ENCODE peak calls at places on chromosomes 7 and 10, in five cellular contexts. One of them, this sample, is unnamed.

GRCh38 chr10:11403116-11403515 is 208.3 kb downstream of the USP6NL start:
- DNase-seq in cardiac muscle cell: no peak
- DNase-seq in epithelial cell of esophagus: no peak
- DNase-seq in nephron progenitor cell: no peak
- DNase-seq in GM06990: peak; percentile 34
- DNase-seq in this sample: no peak

GRCh38 chr7:12911053-12911452 is 223.6 kb downstream of the ARL4A start:
- DNase-seq in cardiac muscle cell: no peak
- DNase-seq in epithelial cell of esophagus: peak; percentile 57
- DNase-seq in nephron progenitor cell: no peak
- DNase-seq in GM06990: no peak
- DNase-seq in this sample: no peak

GRCh38 chr7:155702616-155703015 is 58.2 kb downstream of the RBM33 start:
- DNase-seq in cardiac muscle cell: no peak
- DNase-seq in epithelial cell of esophagus: peak; percentile 87
- DNase-seq in nephron progenitor cell: no peak
- DNase-seq in GM06990: no peak
- DNase-seq in this sample: no peak

GRCh38 chr10:49756641-49757040 is 5.5 kb downstream of the OGDHL start:
- DNase-seq in cardiac muscle cell: no peak
- DNase-seq in epithelial cell of esophagus: no peak
- DNase-seq in nephron progenitor cell: no peak
- DNase-seq in GM06990: no peak
- DNase-seq in this sample: no peak

GRCh38 chr7:132145063-132145462 is 431.2 kb downstream of the PLXNA4 start:
- DNase-seq in cardiac muscle cell: no peak
- DNase-seq in epithelial cell of esophagus: no peak
- DNase-seq in nephron progenitor cell: no peak
- DNase-seq in GM06990: no peak
- DNase-seq in this sample: no peak

GRCh38 chr7:141028767-141029166 is 14.0 kb upstream of the MRPS33 start:
- DNase-seq in cardiac muscle cell: no peak
- DNase-seq in epithelial cell of esophagus: no peak
- DNase-seq in nephron progenitor cell: no peak
- DNase-seq in GM06990: no peak
- DNase-seq in this sample: no peak

GRCh38 chr7:44080686-44081265 is 1.6 kb downstream of the POLM start:
- DNase-seq in cardiac muscle cell: no peak
- DNase-seq in epithelial cell of esophagus: no peak
- DNase-seq in nephron progenitor cell: no peak
- DNase-seq in GM06990: no peak
- DNase-seq in this sample: no peak

GRCh38 chr7:157949711-157950110 is 612.9 kb downstream of the DNAJB6 start:
- DNase-seq in cardiac muscle cell: no peak
- DNase-seq in epithelial cell of esophagus: peak; percentile 5
- DNase-seq in nephron progenitor cell: no peak
- DNase-seq in GM06990: no peak
- DNase-seq in this sample: no peak

GRCh38 chr7:55387062-55387965 is 22.2 kb downstream of the LANCL2 start:
- DNase-seq in cardiac muscle cell: peak; percentile 22
- DNase-seq in epithelial cell of esophagus: no peak
- DNase-seq in nephron progenitor cell: no peak
- DNase-seq in GM06990: no peak
- DNase-seq in this sample: no peak

GRCh38 chr7:40058027-40058426 is 76.4 kb downstream of the MPLKIP start:
- DNase-seq in cardiac muscle cell: no peak
- DNase-seq in epithelial cell of esophagus: no peak
- DNase-seq in nephron progenitor cell: no peak
- DNase-seq in GM06990: no peak
- DNase-seq in this sample: no peak

GRCh38 chr10:115093286-115093775 is at the start of gene ATRNL1:
- DNase-seq in cardiac muscle cell: peak; percentile 74
- DNase-seq in epithelial cell of esophagus: peak; percentile 16
- DNase-seq in nephron progenitor cell: peak; percentile 72
- DNase-seq in GM06990: peak; percentile 57
- DNase-seq in this sample: peak; percentile 47

GRCh38 chr7:136066304-136067143 is 89.4 kb upstream of the MTPN start:
- DNase-seq in cardiac muscle cell: no peak
- DNase-seq in epithelial cell of esophagus: no peak
- DNase-seq in nephron progenitor cell: no peak
- DNase-seq in GM06990: no peak
- DNase-seq in this sample: no peak

GRCh38 chr10:117615649-117616048 is 73.1 kb downstream of the EMX2 start:
- DNase-seq in cardiac muscle cell: no peak
- DNase-seq in epithelial cell of esophagus: no peak
- DNase-seq in nephron progenitor cell: no peak
- DNase-seq in GM06990: no peak
- DNase-seq in this sample: no peak

GRCh38 chr7:7354674-7355073 is 172.3 kb downstream of the C1GALT1 start:
- DNase-seq in cardiac muscle cell: no peak
- DNase-seq in epithelial cell of esophagus: peak; percentile 60
- DNase-seq in nephron progenitor cell: no peak
- DNase-seq in GM06990: no peak
- DNase-seq in this sample: no peak

DNA sequence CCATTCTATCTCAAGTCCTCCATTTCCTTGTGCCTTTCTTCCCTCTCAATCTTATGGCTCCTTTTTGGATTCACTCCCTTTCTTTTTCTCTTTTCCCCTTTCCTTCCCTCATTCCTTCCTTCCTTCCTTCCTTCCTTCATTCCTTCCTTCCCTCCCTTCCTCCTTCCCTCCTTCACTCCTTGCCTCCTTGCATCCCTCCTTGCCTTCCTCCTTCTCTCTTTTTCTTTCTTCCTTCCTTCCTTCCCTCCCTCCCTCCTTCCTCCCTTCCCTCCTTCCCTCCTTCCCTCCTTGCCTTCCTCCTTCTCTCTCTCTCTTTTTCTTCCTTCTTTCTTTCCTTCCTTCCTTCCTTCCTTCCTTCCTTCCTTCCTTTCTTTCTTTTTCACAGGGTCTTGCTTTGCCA is 120.1 kb downstream of the SAMD9 start:
- DNase-seq in cardiac muscle cell: no peak
- DNase-seq in epithelial cell of esophagus: no peak
- DNase-seq in nephron progenitor cell: no peak
- DNase-seq in GM06990: no peak
- DNase-seq in this sample: no peak
- TF ChIP-seq CTCF in cardiac muscle cell: no peak
- TF ChIP-seq CTCF in epithelial cell of esophagus: no peak
- TF ChIP-seq CTCF in nephron progenitor cell: no peak
- TF ChIP-seq CTCF in GM06990: no peak
- TF ChIP-seq CTCF in this sample: no peak

GRCh38 chr7:19747740-19748339 is 25.6 kb downstream of the TMEM196 start:
- DNase-seq in cardiac muscle cell: peak; percentile 52
- DNase-seq in epithelial cell of esophagus: peak; percentile 54
- DNase-seq in nephron progenitor cell: peak; percentile 3
- DNase-seq in GM06990: no peak
- DNase-seq in this sample: peak; percentile 40
- TF ChIP-seq CTCF in cardiac muscle cell: peak; percentile 54
- TF ChIP-seq CTCF in epithelial cell of esophagus: peak; percentile 54
- TF ChIP-seq CTCF in nephron progenitor cell: peak; percentile 69
- TF ChIP-seq CTCF in GM06990: peak; percentile 46
- TF ChIP-seq CTCF in this sample: peak; percentile 42

GRCh38 chr10:77251297-77252013 is 386.2 kb downstream of the KCNMA1 start:
- DNase-seq in cardiac muscle cell: peak; percentile 44
- DNase-seq in epithelial cell of esophagus: peak; percentile 56
- DNase-seq in nephron progenitor cell: peak; percentile 41
- DNase-seq in GM06990: no peak
- DNase-seq in this sample: no peak
- TF ChIP-seq CTCF in cardiac muscle cell: peak; percentile 64
- TF ChIP-seq CTCF in epithelial cell of esophagus: peak; percentile 59
- TF ChIP-seq CTCF in nephron progenitor cell: peak; percentile 69
- TF ChIP-seq CTCF in GM06990: peak; percentile 70
- TF ChIP-seq CTCF in this sample: peak; percentile 25

DNA sequence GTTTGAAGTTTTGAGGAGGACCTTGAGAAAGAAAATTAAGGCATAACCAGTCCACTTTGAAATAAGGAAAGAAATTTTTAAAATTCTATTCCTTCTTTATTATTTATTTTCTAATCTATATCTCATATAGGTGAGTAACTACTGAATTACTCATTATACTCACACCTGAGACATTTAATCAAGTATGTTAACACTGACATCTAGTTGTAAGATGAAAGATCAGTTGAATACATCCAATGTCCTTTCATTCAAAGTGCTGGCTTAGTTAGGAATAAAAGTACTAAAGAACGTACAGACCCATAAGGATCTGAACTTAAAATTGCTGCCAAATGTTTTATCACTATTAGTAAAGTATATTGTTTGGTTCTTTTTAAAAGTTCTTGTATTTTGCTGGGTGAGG is 23.5 kb downstream of the TRDMT1 start:
- DNase-seq in cardiac muscle cell: no peak
- DNase-seq in epithelial cell of esophagus: peak; percentile 43
- DNase-seq in nephron progenitor cell: no peak
- DNase-seq in GM06990: no peak
- DNase-seq in this sample: no peak
- TF ChIP-seq CTCF in cardiac muscle cell: no peak
- TF ChIP-seq CTCF in epithelial cell of esophagus: no peak
- TF ChIP-seq CTCF in nephron progenitor cell: no peak
- TF ChIP-seq CTCF in GM06990: no peak
- TF ChIP-seq CTCF in this sample: no peak

DNA sequence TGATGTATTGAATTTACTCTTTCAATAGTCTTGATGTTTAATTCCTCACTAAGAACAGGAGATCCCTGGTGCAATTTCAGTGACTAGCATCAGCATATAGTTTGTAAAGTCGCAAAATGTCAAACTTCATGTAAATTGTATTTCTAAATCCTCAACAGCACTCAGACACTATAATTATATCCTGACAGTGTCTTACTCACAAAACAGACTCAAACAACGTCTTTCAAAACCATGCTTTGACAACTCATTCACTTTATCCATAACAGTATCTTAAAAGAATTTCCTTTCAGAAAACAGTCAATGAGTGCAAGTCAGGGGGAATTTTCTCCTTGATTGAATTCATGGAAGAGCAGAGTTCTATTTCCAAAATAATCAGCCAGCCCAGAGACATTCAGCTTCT is 20.8 kb downstream of the BAMBI start:
- DNase-seq in cardiac muscle cell: no peak
- DNase-seq in epithelial cell of esophagus: no peak
- DNase-seq in nephron progenitor cell: no peak
- DNase-seq in GM06990: no peak
- DNase-seq in this sample: no peak
- TF ChIP-seq CTCF in cardiac muscle cell: no peak
- TF ChIP-seq CTCF in epithelial cell of esophagus: no peak
- TF ChIP-seq CTCF in nephron progenitor cell: no peak
- TF ChIP-seq CTCF in GM06990: no peak
- TF ChIP-seq CTCF in this sample: no peak

GRCh38 chr7:101177644-101178043 is 2.4 kb downstream of the NAT16 start:
- DNase-seq in cardiac muscle cell: no peak
- DNase-seq in epithelial cell of esophagus: no peak
- DNase-seq in nephron progenitor cell: no peak
- DNase-seq in GM06990: no peak
- DNase-seq in this sample: no peak
- TF ChIP-seq CTCF in cardiac muscle cell: no peak
- TF ChIP-seq CTCF in epithelial cell of esophagus: no peak
- TF ChIP-seq CTCF in nephron progenitor cell: no peak
- TF ChIP-seq CTCF in GM06990: no peak
- TF ChIP-seq CTCF in this sample: no peak

GRCh38 chr10:100826983-100827818 is 81.8 kb downstream of the PAX2 start:
- DNase-seq in cardiac muscle cell: peak; percentile 68
- DNase-seq in epithelial cell of esophagus: peak; percentile 25
- DNase-seq in nephron progenitor cell: peak; percentile 56
- DNase-seq in GM06990: peak; percentile 29
- DNase-seq in this sample: peak; percentile 60
- TF ChIP-seq CTCF in cardiac muscle cell: peak; percentile 11
- TF ChIP-seq CTCF in epithelial cell of esophagus: peak; percentile 29
- TF ChIP-seq CTCF in nephron progenitor cell: no peak
- TF ChIP-seq CTCF in GM06990: peak; percentile 37
- TF ChIP-seq CTCF in this sample: peak; percentile 44

GRCh38 chr10:15898046-15898445 is 37.7 kb upstream of the MINDY3 start:
- DNase-seq in cardiac muscle cell: no peak
- DNase-seq in epithelial cell of esophagus: peak; percentile 35
- DNase-seq in nephron progenitor cell: no peak
- DNase-seq in GM06990: no peak
- DNase-seq in this sample: no peak
- TF ChIP-seq CTCF in cardiac muscle cell: peak; percentile 42
- TF ChIP-seq CTCF in epithelial cell of esophagus: peak; percentile 34
- TF ChIP-seq CTCF in nephron progenitor cell: peak; percentile 15
- TF ChIP-seq CTCF in GM06990: peak; percentile 26
- TF ChIP-seq CTCF in this sample: no peak

This sample was measured in GM10248.